ENCODE peak calls at places on chromosomes 1 and 21, in nine cellular contexts. One of them, this sample, is unnamed.

GRCh38 chr1:98256700-98257099 is 335.9 kb upstream of the DPYD start:
- DNase-seq in tibial nerve: no peak
- DNase-seq in effector memory CD4-positive, alpha-beta T cell: no peak
- DNase-seq in mammary epithelial cell: no peak
- DNase-seq in uterus: no peak
- DNase-seq in adrenal gland: no peak
- DNase-seq in thoracic aorta: no peak
- DNase-seq in IMR-90: no peak
- DNase-seq in cardiac muscle cell: no peak
- DNase-seq in this sample: no peak

GRCh38 chr1:76759950-76760349 is 107.3 kb upstream of the ST6GALNAC5 start:
- DNase-seq in IMR-90: peak; percentile 3
- DNase-seq in mammary epithelial cell: peak; percentile 5
- DNase-seq in effector memory CD4-positive, alpha-beta T cell: no peak
- DNase-seq in uterus: no peak
- DNase-seq in thoracic aorta: no peak
- DNase-seq in adrenal gland: no peak
- DNase-seq in tibial nerve: no peak
- DNase-seq in cardiac muscle cell: no peak
- DNase-seq in this sample: no peak

GRCh38 chr1:43207229-43207853 is 35.2 kb downstream of the CFAP57 start:
- DNase-seq in mammary epithelial cell: no peak
- DNase-seq in tibial nerve: no peak
- DNase-seq in effector memory CD4-positive, alpha-beta T cell: no peak
- DNase-seq in cardiac muscle cell: no peak
- DNase-seq in IMR-90: peak; percentile 70
- DNase-seq in uterus: no peak
- DNase-seq in adrenal gland: no peak
- DNase-seq in thoracic aorta: no peak
- DNase-seq in this sample: no peak

GRCh38 chr21:44895859-44896258 is 22.4 kb upstream of the PTTG1IP start:
- DNase-seq in adrenal gland: no peak
- DNase-seq in IMR-90: no peak
- DNase-seq in cardiac muscle cell: no peak
- DNase-seq in uterus: no peak
- DNase-seq in thoracic aorta: no peak
- DNase-seq in mammary epithelial cell: no peak
- DNase-seq in tibial nerve: no peak
- DNase-seq in effector memory CD4-positive, alpha-beta T cell: no peak
- DNase-seq in this sample: no peak

GRCh38 chr1:184152502-184152901 is 101.0 kb downstream of the TSEN15 start:
- DNase-seq in uterus: peak; percentile 38
- DNase-seq in effector memory CD4-positive, alpha-beta T cell: no peak
- DNase-seq in tibial nerve: no peak
- DNase-seq in thoracic aorta: no peak
- DNase-seq in adrenal gland: no peak
- DNase-seq in cardiac muscle cell: no peak
- DNase-seq in IMR-90: peak; percentile 61
- DNase-seq in mammary epithelial cell: no peak
- DNase-seq in this sample: no peak

GRCh38 chr21:44785620-44786344 is 15.8 kb downstream of the UBE2G2 start:
- DNase-seq in cardiac muscle cell: peak; percentile 37
- DNase-seq in effector memory CD4-positive, alpha-beta T cell: no peak
- DNase-seq in mammary epithelial cell: no peak
- DNase-seq in tibial nerve: no peak
- DNase-seq in adrenal gland: no peak
- DNase-seq in uterus: no peak
- DNase-seq in IMR-90: peak; percentile 75
- DNase-seq in thoracic aorta: no peak
- DNase-seq in this sample: no peak

GRCh38 chr1:46298387-46298786 is 5.0 kb downstream of the LRRC41 start:
- DNase-seq in adrenal gland: peak; percentile 40
- DNase-seq in effector memory CD4-positive, alpha-beta T cell: no peak
- DNase-seq in cardiac muscle cell: no peak
- DNase-seq in uterus: no peak
- DNase-seq in thoracic aorta: no peak
- DNase-seq in tibial nerve: no peak
- DNase-seq in IMR-90: no peak
- DNase-seq in mammary epithelial cell: no peak
- DNase-seq in this sample: no peak

GRCh38 chr1:163442940-163443339 is 121.2 kb downstream of the NUF2 start:
- DNase-seq in IMR-90: no peak
- DNase-seq in effector memory CD4-positive, alpha-beta T cell: no peak
- DNase-seq in uterus: no peak
- DNase-seq in tibial nerve: no peak
- DNase-seq in cardiac muscle cell: peak; percentile 63
- DNase-seq in adrenal gland: no peak
- DNase-seq in mammary epithelial cell: no peak
- DNase-seq in thoracic aorta: no peak
- DNase-seq in this sample: no peak

GRCh38 chr1:113950908-113951307 is 21.8 kb downstream of the HIPK1 start:
- DNase-seq in thoracic aorta: no peak
- DNase-seq in IMR-90: no peak
- DNase-seq in cardiac muscle cell: no peak
- DNase-seq in uterus: no peak
- DNase-seq in effector memory CD4-positive, alpha-beta T cell: no peak
- DNase-seq in tibial nerve: no peak
- DNase-seq in mammary epithelial cell: no peak
- DNase-seq in adrenal gland: no peak
- DNase-seq in this sample: no peak

GRCh38 chr1:8816306-8816705 is 1.1 kb downstream of the RERE start:
- DNase-seq in thoracic aorta: no peak
- DNase-seq in effector memory CD4-positive, alpha-beta T cell: no peak
- DNase-seq in IMR-90: peak; percentile 53
- DNase-seq in mammary epithelial cell: peak; percentile 60
- DNase-seq in uterus: no peak
- DNase-seq in cardiac muscle cell: no peak
- DNase-seq in adrenal gland: no peak
- DNase-seq in tibial nerve: no peak
- DNase-seq in this sample: no peak

GRCh38 chr1:183806650-183807049 is 1.7 kb downstream of the RGL1 start:
- DNase-seq in thoracic aorta: no peak
- DNase-seq in adrenal gland: no peak
- DNase-seq in cardiac muscle cell: no peak
- DNase-seq in mammary epithelial cell: no peak
- DNase-seq in IMR-90: no peak
- DNase-seq in effector memory CD4-positive, alpha-beta T cell: no peak
- DNase-seq in tibial nerve: no peak
- DNase-seq in uterus: no peak
- DNase-seq in this sample: peak; percentile 35

GRCh38 chr21:42566524-42567180 is 53.0 kb downstream of the SLC37A1 start:
- DNase-seq in tibial nerve: no peak
- DNase-seq in thoracic aorta: no peak
- DNase-seq in mammary epithelial cell: no peak
- DNase-seq in IMR-90: no peak
- DNase-seq in uterus: peak; percentile 13
- DNase-seq in cardiac muscle cell: no peak
- DNase-seq in effector memory CD4-positive, alpha-beta T cell: no peak
- DNase-seq in adrenal gland: peak; percentile 6
- DNase-seq in this sample: peak; percentile 8

GRCh38 chr1:164961714-164962113 is 394.8 kb downstream of the LMX1A start:
- DNase-seq in cardiac muscle cell: no peak
- DNase-seq in mammary epithelial cell: peak; percentile 1
- DNase-seq in uterus: no peak
- DNase-seq in effector memory CD4-positive, alpha-beta T cell: no peak
- DNase-seq in thoracic aorta: no peak
- DNase-seq in tibial nerve: no peak
- DNase-seq in IMR-90: no peak
- DNase-seq in adrenal gland: no peak
- DNase-seq in this sample: no peak

GRCh38 chr1:1374068-1374860 is 743 bp downstream of the AURKAIP1 start:
- DNase-seq in effector memory CD4-positive, alpha-beta T cell: no peak
- DNase-seq in tibial nerve: no peak
- DNase-seq in IMR-90: no peak
- DNase-seq in uterus: no peak
- DNase-seq in thoracic aorta: no peak
- DNase-seq in cardiac muscle cell: no peak
- DNase-seq in adrenal gland: no peak
- DNase-seq in mammary epithelial cell: no peak
- DNase-seq in this sample: no peak

GRCh38 chr1:172902861-172903381 is 147.8 kb downstream of the TNFSF18 start:
- DNase-seq in cardiac muscle cell: no peak
- DNase-seq in effector memory CD4-positive, alpha-beta T cell: no peak
- DNase-seq in IMR-90: peak; percentile 92
- DNase-seq in thoracic aorta: no peak
- DNase-seq in tibial nerve: no peak
- DNase-seq in adrenal gland: no peak
- DNase-seq in uterus: no peak
- DNase-seq in mammary epithelial cell: peak; percentile 84
- DNase-seq in this sample: no peak

DNA sequence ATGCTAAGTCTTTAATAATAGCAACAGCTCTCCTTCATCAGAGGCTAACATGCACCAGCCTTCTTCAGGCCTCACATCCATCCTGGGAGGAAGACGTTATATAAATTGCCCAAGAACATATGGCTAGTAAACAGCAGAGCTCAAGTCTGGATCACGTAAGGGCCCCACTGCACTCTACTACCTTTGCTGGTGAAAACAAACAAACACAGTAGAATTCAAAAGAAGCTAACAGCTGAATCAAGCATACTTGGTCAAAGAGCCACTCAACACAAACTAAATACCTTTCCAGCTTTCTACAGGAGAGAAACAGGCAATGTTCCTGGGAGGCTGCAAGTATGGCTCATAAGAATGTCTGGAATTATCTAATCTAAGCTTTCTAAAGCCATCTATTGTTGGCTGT is 66.0 kb downstream of the WLS start:
- DNase-seq in effector memory CD4-positive, alpha-beta T cell: no peak
- DNase-seq in IMR-90: no peak
- DNase-seq in tibial nerve: no peak
- DNase-seq in thoracic aorta: no peak
- DNase-seq in adrenal gland: no peak
- DNase-seq in uterus: no peak
- DNase-seq in mammary epithelial cell: no peak
- DNase-seq in cardiac muscle cell: no peak
- DNase-seq in this sample: no peak
- H3K27ac ChIP-seq in effector memory CD4-positive, alpha-beta T cell: no peak overlapping the region
- H3K27ac ChIP-seq in IMR-90: no peak overlapping the region
- H3K27ac ChIP-seq in tibial nerve: no peak overlapping the region
- H3K27ac ChIP-seq in thoracic aorta: no peak overlapping the region
- H3K27ac ChIP-seq in adrenal gland: no peak overlapping the region
- H3K27ac ChIP-seq in uterus: no peak overlapping the region
- H3K27ac ChIP-seq in mammary epithelial cell: no peak overlapping the region
- H3K27ac ChIP-seq in cardiac muscle cell: peak overlapping the region; percentile 45
- H3K27ac ChIP-seq in this sample: no peak overlapping the region

DNA sequence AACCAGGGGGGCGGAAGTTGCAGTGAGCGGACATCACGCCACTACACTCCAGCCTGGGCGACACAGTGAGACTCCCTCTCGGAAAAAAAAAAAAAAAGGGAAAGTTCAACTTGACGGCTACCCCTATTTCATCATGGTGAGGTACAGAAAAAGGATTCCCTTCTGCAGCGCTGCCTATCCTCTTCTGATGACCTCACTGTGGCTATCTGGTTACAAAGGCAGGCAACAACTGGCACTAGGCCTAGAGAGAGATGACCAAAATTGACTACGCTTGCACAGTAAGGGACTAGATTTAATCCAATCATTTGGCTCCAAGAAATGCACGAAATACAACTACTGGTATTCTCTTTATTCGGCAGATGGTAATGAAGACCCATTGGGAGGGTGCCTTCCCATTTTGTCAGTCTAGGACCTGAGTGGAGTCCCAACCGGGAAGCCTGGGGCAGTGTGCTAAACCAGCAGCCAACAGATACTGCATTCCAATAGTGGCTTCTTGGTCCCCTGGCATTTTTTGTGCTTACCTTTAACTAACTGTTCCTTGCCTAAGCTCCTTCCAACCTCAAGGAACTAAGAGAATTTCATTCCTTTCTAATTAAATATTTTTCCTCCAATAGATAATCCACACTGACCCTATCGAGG is 36.6 kb downstream of the ITPKB start:
- DNase-seq in IMR-90: peak; percentile 88
- DNase-seq in cardiac muscle cell: no peak
- DNase-seq in effector memory CD4-positive, alpha-beta T cell: no peak
- DNase-seq in adrenal gland: peak; percentile 41
- DNase-seq in mammary epithelial cell: no peak
- DNase-seq in tibial nerve: peak; percentile 37
- DNase-seq in thoracic aorta: no peak
- DNase-seq in uterus: peak; percentile 78
- DNase-seq in this sample: no peak
- H3K4me3 ChIP-seq in IMR-90: peak overlapping the region; percentile 52
- H3K4me3 ChIP-seq in cardiac muscle cell: no peak overlapping the region
- H3K4me3 ChIP-seq in effector memory CD4-positive, alpha-beta T cell: peak overlapping the region; percentile 44
- H3K4me3 ChIP-seq in adrenal gland: peak overlapping the region; percentile 69
- H3K4me3 ChIP-seq in mammary epithelial cell: peak overlapping the region; percentile 58
- H3K4me3 ChIP-seq in tibial nerve: peak overlapping the region; percentile 65
- H3K4me3 ChIP-seq in thoracic aorta: peak overlapping the region; percentile 86
- H3K4me3 ChIP-seq in uterus: peak overlapping the region; percentile 75
- H3K4me3 ChIP-seq in this sample: peak overlapping the region; percentile 56

GRCh38 chr21:37227071-37228002 is 39.8 kb downstream of the VPS26C start:
- DNase-seq in tibial nerve: no peak
- DNase-seq in thoracic aorta: no peak
- DNase-seq in adrenal gland: no peak
- DNase-seq in mammary epithelial cell: no peak
- DNase-seq in cardiac muscle cell: no peak
- DNase-seq in uterus: no peak
- DNase-seq in IMR-90: no peak
- DNase-seq in effector memory CD4-positive, alpha-beta T cell: no peak
- DNase-seq in this sample: no peak
- H3K36me3 ChIP-seq in tibial nerve: peaks cover 31% of the 10 kb centered on the region
- H3K36me3 ChIP-seq in thoracic aorta: peaks cover 65% of the 10 kb centered on the region
- H3K36me3 ChIP-seq in adrenal gland: peaks cover 76% of the 10 kb centered on the region
- H3K36me3 ChIP-seq in mammary epithelial cell: peaks cover 15% of the 10 kb centered on the region
- H3K36me3 ChIP-seq in cardiac muscle cell: peaks cover 56% of the 10 kb centered on the region
- H3K36me3 ChIP-seq in uterus: no peaks in the 10 kb centered on the region
- H3K36me3 ChIP-seq in IMR-90: peaks cover 74% of the 10 kb centered on the region
- H3K36me3 ChIP-seq in effector memory CD4-positive, alpha-beta T cell: peaks cover 54% of the 10 kb centered on the region
- H3K36me3 ChIP-seq in this sample: peaks cover 96% of the 10 kb centered on the region

GRCh38 chr1:47754221-47754620 is 243.0 kb downstream of the TRABD2B start:
- DNase-seq in mammary epithelial cell: no peak
- DNase-seq in tibial nerve: no peak
- DNase-seq in adrenal gland: no peak
- DNase-seq in effector memory CD4-positive, alpha-beta T cell: no peak
- DNase-seq in uterus: no peak
- DNase-seq in thoracic aorta: no peak
- DNase-seq in cardiac muscle cell: no peak
- DNase-seq in IMR-90: no peak
- DNase-seq in this sample: no peak

GRCh38 chr1:47751188-47751587 is 246.0 kb downstream of the TRABD2B start:
- DNase-seq in tibial nerve: no peak
- DNase-seq in thoracic aorta: no peak
- DNase-seq in uterus: no peak
- DNase-seq in IMR-90: no peak
- DNase-seq in effector memory CD4-positive, alpha-beta T cell: no peak
- DNase-seq in cardiac muscle cell: no peak
- DNase-seq in mammary epithelial cell: no peak
- DNase-seq in adrenal gland: no peak
- DNase-seq in this sample: no peak

GRCh38 chr1:47753808-47754207 is 243.4 kb downstream of the TRABD2B start:
- DNase-seq in tibial nerve: no peak
- DNase-seq in cardiac muscle cell: no peak
- DNase-seq in effector memory CD4-positive, alpha-beta T cell: no peak
- DNase-seq in mammary epithelial cell: no peak
- DNase-seq in IMR-90: no peak
- DNase-seq in adrenal gland: no peak
- DNase-seq in thoracic aorta: no peak
- DNase-seq in uterus: no peak
- DNase-seq in this sample: no peak

GRCh38 chr1:47752560-47752959 is 244.6 kb downstream of the TRABD2B start:
- DNase-seq in tibial nerve: no peak
- DNase-seq in uterus: no peak
- DNase-seq in cardiac muscle cell: no peak
- DNase-seq in adrenal gland: no peak
- DNase-seq in thoracic aorta: no peak
- DNase-seq in effector memory CD4-positive, alpha-beta T cell: no peak
- DNase-seq in mammary epithelial cell: no peak
- DNase-seq in IMR-90: no peak
- DNase-seq in this sample: no peak

GRCh38 chr1:47752048-47752451 is 245.1 kb downstream of the TRABD2B start:
- DNase-seq in cardiac muscle cell: no peak
- DNase-seq in uterus: no peak
- DNase-seq in adrenal gland: no peak
- DNase-seq in mammary epithelial cell: no peak
- DNase-seq in tibial nerve: no peak
- DNase-seq in IMR-90: peak; percentile 4
- DNase-seq in effector memory CD4-positive, alpha-beta T cell: no peak
- DNase-seq in thoracic aorta: no peak
- DNase-seq in this sample: no peak
- H3K27ac ChIP-seq in cardiac muscle cell: no peak overlapping the region
- H3K27ac ChIP-seq in uterus: no peak overlapping the region
- H3K27ac ChIP-seq in adrenal gland: no peak overlapping the region
- H3K27ac ChIP-seq in mammary epithelial cell: no peak overlapping the region
- H3K27ac ChIP-seq in tibial nerve: peak overlapping the region; percentile 23
- H3K27ac ChIP-seq in IMR-90: no peak overlapping the region
- H3K27ac ChIP-seq in effector memory CD4-positive, alpha-beta T cell: no peak overlapping the region
- H3K27ac ChIP-seq in thoracic aorta: peak overlapping the region; percentile 59
- H3K27ac ChIP-seq in this sample: no peak overlapping the region

This sample was measured in WERI-Rb-1.